ENCODE peak calls at places on chromosomes 12 and 14, in four cellular contexts. T is GM12891, B is GM12878, E is HL-60. W is an unnamed sample.

GRCh38 chr12:80268924-80269749 is 169.8 kb downstream of the OTOGL start:
- DNase-seq in T (no peak), B (no peak), E (no peak), W (no peak)

GRCh38 chr14:69877492-69877891 is 1.7 kb upstream of the SMOC1 start:
- DNase-seq in T (no peak), B (no peak), E (no peak), W (peak)

GRCh38 chr14:59297070-59297766 is 108.8 kb downstream of the DAAM1 start:
- DNase-seq in T (no peak), B (no peak), E (no peak), W (no peak)

GRCh38 chr14:38951451-38951850 is 151.6 kb downstream of the SEC23A start:
- DNase-seq in T (no peak), B (no peak), E (no peak), W (no peak)

GRCh38 chr12:85866929-85867776 is 6.9 kb upstream of the NTS start:
- DNase-seq in T (no peak), B (no peak), E (peak), W (peak)

GRCh38 chr12:49750027-49750977 is 8.9 kb downstream of the TMBIM6 start:
- DNase-seq in T (no peak), B (peak), E (peak), W (no peak)

GRCh38 chr14:19823765-19824164 is 20.2 kb downstream of the OR4N2 start:
- DNase-seq in T (no peak), B (no peak), E (no peak), W (no peak)

GRCh38 chr14:77508249-77508648 is 9.6 kb upstream of the ISM2 start:
- DNase-seq in T (no peak), B (no peak), E (no peak), W (no peak)

GRCh38 chr12:101181776-101182175 is 28.3 kb downstream of the SLC5A8 start:
- DNase-seq in T (no peak), B (no peak), E (no peak), W (no peak)

GRCh38 chr14:33120341-33120740 is 181.7 kb downstream of the NPAS3 start:
- DNase-seq in T (no peak), B (no peak), E (no peak), W (no peak)

GRCh38 chr12:122336015-122336946 is 70.0 kb upstream of the VPS33A start:
- DNase-seq in T (no peak), B (no peak), E (no peak), W (peak)

GRCh38 chr14:75566321-75566720 is 12.1 kb upstream of the FLVCR2 start:
- DNase-seq in T (no peak), B (no peak), E (no peak), W (no peak)

GRCh38 chr12:42482086-42482819 is 107.3 kb downstream of the PRICKLE1 start:
- DNase-seq in T (no peak), B (no peak), E (no peak), W (no peak)

GRCh38 chr12:26938660-26939185 is 453 bp downstream of the FGFR1OP2 start:
- DNase-seq in T (no peak), B (no peak), E (no peak), W (peak)

GRCh38 chr14:89959853-89960493 is 4.2 kb downstream of the TDP1 start:
- DNase-seq in T (no peak), B (no peak), E (no peak), W (no peak)

GRCh38 chr12:92185052-92185451 is 39.4 kb upstream of the BTG1 start:
- DNase-seq in T (no peak), B (peak), E (no peak), W (no peak)

GRCh38 chr14:55599250-55599879 is 19.4 kb downstream of the KTN1 start:
- DNase-seq in T (no peak), B (no peak), E (no peak), W (no peak)

GRCh38 chr12:97308576-97309198 is 153.9 kb upstream of the RMST start:
- DNase-seq in T (no peak), B (peak), E (peak), W (peak)

GRCh38 chr14:75274899-75275569 is 3.6 kb upstream of the FOS start:
- DNase-seq in T (peak), B (peak), E (no peak), W (no peak)

GRCh38 chr12:120110550-120111501 is 5.7 kb downstream of the RAB35 start:
- DNase-seq in T (no peak), B (no peak), E (peak), W (no peak)

GRCh38 chr12:111434680-111435338 is 29.1 kb downstream of the SH2B3 start:
- DNase-seq in T (no peak), B (peak), E (no peak), W (no peak)

GRCh38 chr12:62032838-62033237 is 227.4 kb upstream of the USP15 start:
- DNase-seq in T (no peak), B (no peak), E (no peak), W (no peak)

GRCh38 chr14:99883866-99884650 is 90.8 kb downstream of the EML1 start:
- DNase-seq in T (no peak), B (no peak), E (no peak), W (no peak)

GRCh38 chr14:81384900-81385299 is 15.2 kb downstream of the STON2 start:
- DNase-seq in T (no peak), B (no peak), E (no peak), W (no peak)

GRCh38 chr12:66823857-66824570 is 145.1 kb upstream of the GRIP1 start:
- DNase-seq in T (no peak), B (no peak), E (no peak), W (no peak)

GRCh38 chr14:104423224-104423681 is 156.3 kb upstream of the C14orf180 start:
- DNase-seq in T (no peak), B (no peak), E (no peak), W (no peak)

GRCh38 chr12:89662623-89663022 is 46.0 kb downstream of the ATP2B1 start:
- DNase-seq in T (no peak), B (no peak), E (no peak), W (no peak)

DNA sequence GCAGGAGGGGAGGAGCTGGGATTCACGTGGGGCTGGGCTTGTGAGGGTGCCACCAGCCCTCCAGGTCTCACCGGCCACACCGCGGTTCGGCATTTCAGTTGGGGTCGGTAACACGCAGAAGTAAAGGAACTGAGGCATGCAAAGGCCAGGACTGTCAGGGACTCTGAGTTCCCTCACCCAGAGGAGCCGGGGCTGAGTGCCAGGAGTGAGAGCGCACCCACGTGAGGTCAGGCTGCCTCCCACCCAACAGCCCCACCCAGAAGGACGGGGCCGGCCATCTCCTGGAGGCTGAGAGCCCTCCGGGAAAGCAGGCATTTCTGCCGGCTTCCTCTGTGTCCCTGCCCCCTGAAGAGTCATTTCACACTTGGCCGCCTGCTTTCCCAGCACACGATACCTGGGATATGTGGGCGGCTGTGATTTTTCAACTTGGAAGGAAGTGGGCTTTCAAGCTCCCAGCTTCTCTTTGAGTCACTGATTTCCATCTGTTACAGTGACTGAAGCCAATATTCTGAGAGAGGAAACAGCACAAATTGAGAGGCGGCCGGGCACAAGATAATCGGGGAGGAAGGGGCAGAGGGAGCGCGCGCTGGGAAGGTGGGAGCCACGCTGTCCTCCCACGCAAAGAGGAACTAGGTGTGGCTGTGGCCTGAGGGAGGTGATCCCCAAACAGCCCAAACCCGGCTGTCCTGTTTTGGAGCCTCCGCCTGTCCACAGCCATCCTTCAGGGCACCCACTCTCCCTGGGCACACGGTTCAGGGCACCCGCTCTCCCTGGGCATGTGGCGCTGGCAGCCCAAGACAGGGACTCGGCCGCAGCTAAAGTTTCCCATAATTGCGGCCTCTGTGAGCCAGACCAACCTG is 19.0 kb downstream of the GALNT9 start:
- DNase-seq in T (no peak), B (no peak), E (no peak), W (no peak)
- TF ChIP-seq SPI1 in T (no peak), B (no peak), E (no peak), W (no peak)

GRCh38 chr14:50520947-50521815 is 11.2 kb downstream of the MAP4K5 start:
- DNase-seq in T (no peak), B (peak), E (no peak), W (no peak)
- TF ChIP-seq SPI1 in T (no peak), B (no peak), E (no peak), W (no peak)

GRCh38 chr14:51447411-51447810 is 204.3 kb upstream of the FRMD6 start:
- DNase-seq in T (no peak), B (no peak), E (no peak), W (no peak)
- TF ChIP-seq SPI1 in T (no peak), B (no peak), E (no peak), W (no peak)

DNA sequence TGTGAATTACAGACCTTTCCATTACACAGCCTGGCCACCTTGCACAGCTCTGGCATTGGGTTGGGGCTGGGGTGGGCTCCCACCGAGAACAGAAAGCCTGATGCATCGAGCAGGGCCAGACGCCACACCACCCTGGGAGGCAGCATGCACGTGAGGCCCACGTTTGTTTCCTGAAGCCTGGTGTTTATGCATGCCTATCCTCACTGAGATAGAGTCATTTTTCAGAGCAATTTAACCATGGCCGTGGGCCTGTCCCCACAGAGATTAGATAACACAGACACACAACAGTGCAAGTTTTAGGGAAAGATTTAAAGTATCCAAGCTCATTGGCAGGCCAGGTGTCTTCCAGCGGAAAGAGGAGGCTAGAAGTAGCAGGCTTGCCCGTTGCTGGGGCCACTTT is 287.5 kb upstream of the PWP1 start:
- DNase-seq in T (no peak), B (no peak), E (no peak), W (no peak)
- TF ChIP-seq SPI1 in T (no peak), B (no peak), E (no peak), W (no peak)

DNA sequence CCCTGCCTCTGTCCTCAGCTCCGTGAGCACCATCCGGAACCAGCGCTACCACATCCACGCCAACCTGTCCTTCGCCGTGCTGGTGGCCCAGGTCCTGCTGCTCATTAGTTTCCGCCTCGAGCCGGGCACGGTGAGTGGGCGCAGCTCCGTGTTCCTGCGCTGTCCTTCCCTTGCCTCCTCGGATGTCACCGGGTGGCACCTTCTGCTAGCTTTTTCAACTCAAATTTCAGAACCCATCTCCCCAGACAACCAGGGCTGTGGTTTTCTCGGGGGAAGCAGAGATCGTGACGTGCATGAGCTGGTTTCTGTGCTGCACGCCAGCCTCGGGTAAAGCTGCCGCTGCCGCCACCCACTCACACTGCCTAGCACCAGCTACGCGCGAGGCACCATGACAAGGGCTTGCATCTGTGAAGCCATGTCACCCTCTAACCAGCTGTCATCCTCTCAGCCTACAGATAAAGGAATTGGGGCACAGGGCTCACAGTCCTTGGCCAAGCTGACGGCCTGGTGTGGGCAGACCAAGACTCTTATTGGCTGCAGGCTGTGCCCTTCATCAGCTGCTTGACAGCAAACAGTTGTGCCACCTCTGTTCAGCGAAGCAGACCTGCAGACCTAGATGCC is 152.1 kb downstream of the ADGRD1 start:
- DNase-seq in T (no peak), B (no peak), E (no peak), W (no peak)
- TF ChIP-seq SPI1 in T (no peak), B (no peak), E (no peak), W (no peak)

GRCh38 chr12:53052419-53053222 is 2.8 kb downstream of the TNS2 start:
- DNase-seq in T (no peak), B (no peak), E (no peak), W (no peak)

GRCh38 chr12:53051881-53052412 is 2.1 kb downstream of the TNS2 start:
- DNase-seq in T (no peak), B (no peak), E (no peak), W (no peak)

GRCh38 chr12:53051058-53051880 is 1.4 kb downstream of the TNS2 start:
- DNase-seq in T (peak), B (no peak), E (no peak), W (no peak)

GRCh38 chr12:53054112-53054878 is 4.4 kb downstream of the TNS2 start:
- DNase-seq in T (peak), B (peak), E (peak), W (peak)

DNA sequence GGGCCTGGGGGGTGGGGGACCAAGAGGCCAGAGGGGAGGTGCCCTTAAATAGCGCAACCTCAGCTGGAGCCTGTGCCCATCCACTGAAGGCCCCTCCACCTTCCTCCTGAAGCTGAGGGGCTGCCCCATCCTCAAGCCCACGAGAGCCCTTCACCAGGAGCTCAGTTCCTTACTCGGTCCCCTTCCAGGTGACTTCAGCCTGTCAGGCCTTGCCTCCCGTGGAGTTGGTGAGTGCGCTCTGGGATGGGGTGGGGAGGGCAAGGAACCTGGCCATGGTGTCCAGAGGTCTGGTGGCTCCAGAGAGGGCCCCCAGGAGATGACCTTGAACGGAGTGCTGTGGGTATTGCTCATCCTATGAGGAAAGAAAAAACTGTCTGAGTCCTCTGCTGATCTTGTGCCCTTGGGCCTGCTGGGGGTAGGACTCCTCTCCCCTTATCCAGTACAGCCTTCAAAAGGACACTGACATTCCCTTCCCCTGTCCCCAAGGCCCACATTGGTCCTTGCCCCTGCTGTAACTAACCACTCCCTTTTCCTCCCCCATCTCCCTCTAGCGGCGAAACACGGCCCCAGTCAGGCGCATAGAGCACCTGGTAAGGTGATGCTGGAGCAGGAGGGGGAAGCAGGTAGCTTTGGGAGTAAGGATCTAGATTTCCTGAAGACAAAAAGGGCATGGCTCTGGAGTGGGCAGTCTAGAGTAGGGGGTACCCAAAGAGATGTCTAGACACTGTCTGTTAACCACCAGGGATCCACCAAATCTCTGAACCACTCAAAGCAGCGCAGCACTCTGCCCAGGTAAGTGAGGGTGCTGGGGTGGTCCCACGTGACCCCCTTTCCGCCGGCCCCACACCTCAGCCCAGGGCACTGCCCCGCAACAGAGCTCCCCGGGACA is 3.6 kb downstream of the TNS2 start:
- DNase-seq in T (no peak), B (no peak), E (no peak), W (peak)
- TF ChIP-seq SPI1 in T (no peak), B (no peak), E (no peak), W (no peak)

GRCh38 chr14:73787760-73788508 is 63.7 kb upstream of the PTGR2 start:
- DNase-seq in T (no peak), B (no peak), E (no peak), W (no peak)
- TF ChIP-seq SPI1 in T (no peak), B (no peak), E (no peak), W (no peak)

GRCh38 chr12:127351481-127352010 is 915.4 kb upstream of the TMEM132C start:
- DNase-seq in T (no peak), B (no peak), E (no peak), W (peak)

GRCh38 chr12:127360580-127360979 is 906.4 kb upstream of the TMEM132C start:
- DNase-seq in T (no peak), B (no peak), E (no peak), W (no peak)

DNA sequence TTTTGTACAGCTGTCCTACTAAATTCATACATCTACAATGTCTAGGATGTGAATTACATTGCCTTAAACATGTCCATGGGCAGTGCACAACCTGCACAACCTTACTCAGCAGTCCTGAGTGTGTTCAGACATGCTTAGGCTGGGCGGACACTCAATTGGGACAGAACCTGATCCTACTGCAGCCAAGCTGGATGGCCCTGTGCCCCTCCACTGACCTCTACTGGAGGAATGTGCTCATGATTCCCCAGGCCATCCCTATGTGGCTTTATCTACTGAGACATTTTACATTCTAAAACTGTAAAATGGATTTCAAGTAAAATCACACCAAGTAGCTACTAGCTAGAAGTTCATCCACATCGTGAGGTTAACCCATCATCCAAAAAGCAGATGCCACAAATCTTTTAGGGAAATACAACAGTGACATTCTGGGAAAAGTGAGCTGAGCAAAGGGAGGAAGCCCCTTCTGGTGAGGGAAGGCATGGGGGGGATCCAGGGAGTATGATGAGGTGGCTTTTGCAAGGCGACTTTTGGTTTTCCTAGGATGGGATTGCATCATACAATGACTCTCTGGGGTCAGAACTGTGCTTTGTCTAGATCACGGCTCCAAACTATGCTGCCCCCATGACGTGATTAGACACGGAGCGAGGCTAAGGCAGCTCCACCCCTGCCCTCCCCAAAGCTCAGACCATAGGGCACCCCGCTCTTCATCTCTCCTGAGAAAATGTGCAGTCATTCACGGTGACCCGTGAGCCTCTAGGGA is 911.7 kb upstream of the TMEM132C start:
- DNase-seq in T (no peak), B (no peak), E (no peak), W (peak)
- TF ChIP-seq SPI1 in T (no peak), B (no peak), E (no peak), W (no peak)